ENCODE peak calls at places on chromosomes 16 and 17, in seven cellular contexts. One of them, this sample, is unnamed.

GRCh38 chr16:21645261-21645721 is 7.1 kb downstream of the IGSF6 start:
- DNase-seq in uterus: no peak
- DNase-seq in heart right ventricle: no peak
- DNase-seq in ovary: no peak
- DNase-seq in suprapubic skin: no peak
- DNase-seq in neuronal stem cell: no peak
- DNase-seq in neural progenitor cell: no peak
- DNase-seq in this sample: no peak

GRCh38 chr17:80827646-80828643 is 163.7 kb upstream of the CHMP6 start:
- DNase-seq in heart right ventricle: no peak
- DNase-seq in suprapubic skin: peak; percentile 62
- DNase-seq in neural progenitor cell: peak; percentile 79
- DNase-seq in uterus: no peak
- DNase-seq in ovary: no peak
- DNase-seq in neuronal stem cell: no peak
- DNase-seq in this sample: peak; percentile 50

GRCh38 chr16:22659933-22660332 is 149.2 kb downstream of the NPIPB5 start:
- DNase-seq in suprapubic skin: no peak
- DNase-seq in ovary: no peak
- DNase-seq in heart right ventricle: no peak
- DNase-seq in neuronal stem cell: no peak
- DNase-seq in uterus: no peak
- DNase-seq in neural progenitor cell: no peak
- DNase-seq in this sample: no peak

GRCh38 chr16:85148959-85149358 is 36.7 kb upstream of the CIBAR2 start:
- DNase-seq in uterus: peak; percentile 57
- DNase-seq in suprapubic skin: no peak
- DNase-seq in neuronal stem cell: no peak
- DNase-seq in neural progenitor cell: no peak
- DNase-seq in ovary: no peak
- DNase-seq in heart right ventricle: no peak
- DNase-seq in this sample: no peak

GRCh38 chr16:3363793-3364192 is 8.1 kb downstream of the OR2C1 start:
- DNase-seq in ovary: no peak
- DNase-seq in heart right ventricle: no peak
- DNase-seq in neural progenitor cell: no peak
- DNase-seq in suprapubic skin: no peak
- DNase-seq in neuronal stem cell: no peak
- DNase-seq in uterus: no peak
- DNase-seq in this sample: no peak

GRCh38 chr17:40558300-40558584 is 7.0 kb downstream of the CCR7 start:
- DNase-seq in uterus: no peak
- DNase-seq in suprapubic skin: no peak
- DNase-seq in neural progenitor cell: no peak
- DNase-seq in ovary: no peak
- DNase-seq in neuronal stem cell: no peak
- DNase-seq in heart right ventricle: no peak
- DNase-seq in this sample: no peak

GRCh38 chr16:87278191-87279093 is 38.8 kb downstream of the C16orf95 start:
- DNase-seq in heart right ventricle: peak; percentile 72
- DNase-seq in uterus: peak; percentile 36
- DNase-seq in suprapubic skin: no peak
- DNase-seq in neuronal stem cell: peak; percentile 65
- DNase-seq in ovary: peak; percentile 76
- DNase-seq in neural progenitor cell: peak; percentile 89
- DNase-seq in this sample: peak; percentile 89

GRCh38 chr17:29784661-29785060 is 145.4 kb downstream of the SSH2 start:
- DNase-seq in neural progenitor cell: no peak
- DNase-seq in uterus: no peak
- DNase-seq in ovary: no peak
- DNase-seq in suprapubic skin: no peak
- DNase-seq in neuronal stem cell: no peak
- DNase-seq in heart right ventricle: no peak
- DNase-seq in this sample: no peak

GRCh38 chr16:67247698-67248400 is 568 bp upstream of the FHOD1 start:
- DNase-seq in ovary: no peak
- DNase-seq in heart right ventricle: no peak
- DNase-seq in suprapubic skin: no peak
- DNase-seq in uterus: no peak
- DNase-seq in neuronal stem cell: no peak
- DNase-seq in neural progenitor cell: no peak
- DNase-seq in this sample: no peak

GRCh38 chr16:53817812-53818211 is 113.9 kb downstream of the FTO start:
- DNase-seq in ovary: no peak
- DNase-seq in neuronal stem cell: no peak
- DNase-seq in uterus: no peak
- DNase-seq in neural progenitor cell: no peak
- DNase-seq in suprapubic skin: no peak
- DNase-seq in heart right ventricle: no peak
- DNase-seq in this sample: no peak

GRCh38 chr17:252456-252855 is 71.0 kb upstream of the DOC2B start:
- DNase-seq in uterus: no peak
- DNase-seq in heart right ventricle: no peak
- DNase-seq in suprapubic skin: no peak
- DNase-seq in neuronal stem cell: no peak
- DNase-seq in neural progenitor cell: no peak
- DNase-seq in ovary: no peak
- DNase-seq in this sample: peak; percentile 20

GRCh38 chr17:11412653-11413052 is 171.6 kb downstream of the SHISA6 start:
- DNase-seq in neural progenitor cell: no peak
- DNase-seq in ovary: no peak
- DNase-seq in heart right ventricle: no peak
- DNase-seq in neuronal stem cell: no peak
- DNase-seq in suprapubic skin: no peak
- DNase-seq in uterus: no peak
- DNase-seq in this sample: no peak

GRCh38 chr17:75601057-75601987 is 13.7 kb downstream of the MYO15B start:
- DNase-seq in neuronal stem cell: peak; percentile 54
- DNase-seq in neural progenitor cell: peak; percentile 75
- DNase-seq in heart right ventricle: no peak
- DNase-seq in suprapubic skin: peak; percentile 68
- DNase-seq in uterus: no peak
- DNase-seq in ovary: no peak
- DNase-seq in this sample: no peak

GRCh38 chr17:59257101-59257500 is 36.8 kb downstream of the GDPD1 start:
- DNase-seq in suprapubic skin: no peak
- DNase-seq in neural progenitor cell: no peak
- DNase-seq in uterus: no peak
- DNase-seq in ovary: no peak
- DNase-seq in neuronal stem cell: no peak
- DNase-seq in heart right ventricle: no peak
- DNase-seq in this sample: no peak

GRCh38 chr17:29722411-29723198 is 99.9 kb upstream of the CORO6 start:
- DNase-seq in heart right ventricle: peak; percentile 78
- DNase-seq in suprapubic skin: no peak
- DNase-seq in neural progenitor cell: no peak
- DNase-seq in ovary: no peak
- DNase-seq in neuronal stem cell: no peak
- DNase-seq in uterus: peak; percentile 65
- DNase-seq in this sample: peak; percentile 64

GRCh38 chr17:47694818-47695663 is 1.1 kb downstream of the TBKBP1 start:
- DNase-seq in ovary: peak; percentile 79
- DNase-seq in uterus: peak; percentile 57
- DNase-seq in neuronal stem cell: no peak
- DNase-seq in heart right ventricle: peak; percentile 77
- DNase-seq in suprapubic skin: peak; percentile 86
- DNase-seq in neural progenitor cell: peak; percentile 45
- DNase-seq in this sample: peak; percentile 96

GRCh38 chr16:57773680-57774295 is 28.5 kb downstream of the KIFC3 start:
- DNase-seq in neural progenitor cell: no peak
- DNase-seq in neuronal stem cell: no peak
- DNase-seq in ovary: no peak
- DNase-seq in suprapubic skin: no peak
- DNase-seq in heart right ventricle: no peak
- DNase-seq in uterus: no peak
- DNase-seq in this sample: no peak

GRCh38 chr17:30530346-30531025 is 53.3 kb downstream of the GOSR1 start:
- DNase-seq in neuronal stem cell: no peak
- DNase-seq in heart right ventricle: no peak
- DNase-seq in uterus: no peak
- DNase-seq in ovary: no peak
- DNase-seq in suprapubic skin: no peak
- DNase-seq in neural progenitor cell: no peak
- DNase-seq in this sample: no peak

GRCh38 chr17:40818733-40819527 is 3.5 kb downstream of the KRT10 start:
- DNase-seq in ovary: peak; percentile 85
- DNase-seq in neuronal stem cell: peak; percentile 78
- DNase-seq in uterus: peak; percentile 74
- DNase-seq in neural progenitor cell: peak; percentile 93
- DNase-seq in suprapubic skin: peak; percentile 81
- DNase-seq in heart right ventricle: peak; percentile 75
- DNase-seq in this sample: peak; percentile 92

GRCh38 chr16:1308036-1308976 is 1.1 kb upstream of the UBE2I start:
- DNase-seq in uterus: peak; percentile 28
- DNase-seq in ovary: no peak
- DNase-seq in suprapubic skin: no peak
- DNase-seq in neuronal stem cell: no peak
- DNase-seq in neural progenitor cell: no peak
- DNase-seq in heart right ventricle: no peak
- DNase-seq in this sample: no peak

GRCh38 chr17:76478097-76478496 is 10.7 kb downstream of the AANAT start:
- DNase-seq in neural progenitor cell: no peak
- DNase-seq in ovary: no peak
- DNase-seq in uterus: no peak
- DNase-seq in heart right ventricle: no peak
- DNase-seq in suprapubic skin: no peak
- DNase-seq in neuronal stem cell: no peak
- DNase-seq in this sample: no peak

GRCh38 chr17:1627219-1627986 is 1.2 kb downstream of the SLC43A2 start:
- DNase-seq in uterus: no peak
- DNase-seq in neural progenitor cell: no peak
- DNase-seq in neuronal stem cell: no peak
- DNase-seq in heart right ventricle: no peak
- DNase-seq in ovary: no peak
- DNase-seq in suprapubic skin: no peak
- DNase-seq in this sample: no peak

GRCh38 chr16:73054131-73054496 is 6.2 kb upstream of the ZFHX3 start:
- DNase-seq in neuronal stem cell: no peak
- DNase-seq in heart right ventricle: no peak
- DNase-seq in ovary: no peak
- DNase-seq in neural progenitor cell: no peak
- DNase-seq in suprapubic skin: no peak
- DNase-seq in uterus: no peak
- DNase-seq in this sample: no peak

GRCh38 chr17:73625006-73625405 is 19.2 kb downstream of the SDK2 start:
- DNase-seq in ovary: no peak
- DNase-seq in heart right ventricle: no peak
- DNase-seq in suprapubic skin: no peak
- DNase-seq in uterus: no peak
- DNase-seq in neuronal stem cell: no peak
- DNase-seq in neural progenitor cell: no peak
- DNase-seq in this sample: no peak

GRCh38 chr16:72203401-72203800 is 31.4 kb upstream of the PMFBP1 start:
- DNase-seq in neuronal stem cell: no peak
- DNase-seq in ovary: no peak
- DNase-seq in heart right ventricle: peak; percentile 16
- DNase-seq in uterus: no peak
- DNase-seq in suprapubic skin: no peak
- DNase-seq in neural progenitor cell: no peak
- DNase-seq in this sample: peak; percentile 42

GRCh38 chr17:17527534-17527933 is 31.3 kb upstream of the RASD1 start:
- DNase-seq in ovary: no peak
- DNase-seq in heart right ventricle: no peak
- DNase-seq in suprapubic skin: no peak
- DNase-seq in neural progenitor cell: no peak
- DNase-seq in uterus: no peak
- DNase-seq in neuronal stem cell: no peak
- DNase-seq in this sample: peak; percentile 67

GRCh38 chr16:49663081-49664057 is 192.5 kb downstream of the ZNF423 start:
- DNase-seq in uterus: peak; percentile 43
- DNase-seq in neuronal stem cell: no peak
- DNase-seq in heart right ventricle: peak; percentile 28
- DNase-seq in ovary: peak; percentile 53
- DNase-seq in neural progenitor cell: no peak
- DNase-seq in suprapubic skin: no peak
- DNase-seq in this sample: no peak

GRCh38 chr17:38454528-38454927 is 26.3 kb downstream of the ARHGAP23 start:
- DNase-seq in heart right ventricle: peak; percentile 90
- DNase-seq in neuronal stem cell: no peak
- DNase-seq in suprapubic skin: peak; percentile 88
- DNase-seq in ovary: peak; percentile 68
- DNase-seq in neural progenitor cell: no peak
- DNase-seq in uterus: peak; percentile 87
- DNase-seq in this sample: peak; percentile 88

GRCh38 chr16:75351183-75351582 is 82.1 kb downstream of the CFDP1 start:
- DNase-seq in uterus: no peak
- DNase-seq in suprapubic skin: no peak
- DNase-seq in neuronal stem cell: no peak
- DNase-seq in heart right ventricle: no peak
- DNase-seq in neural progenitor cell: no peak
- DNase-seq in ovary: no peak
- DNase-seq in this sample: no peak

GRCh38 chr16:88778541-88779065 is 6.4 kb downstream of the PIEZO1 start:
- DNase-seq in suprapubic skin: no peak
- DNase-seq in uterus: no peak
- DNase-seq in neural progenitor cell: no peak
- DNase-seq in ovary: no peak
- DNase-seq in neuronal stem cell: no peak
- DNase-seq in heart right ventricle: no peak
- DNase-seq in this sample: no peak
- H3K4me1 ChIP-seq in suprapubic skin: peaks cover 79% of the 10 kb centered on the region
- H3K4me1 ChIP-seq in uterus: peaks cover 27% of the 10 kb centered on the region
- H3K4me1 ChIP-seq in neural progenitor cell: peaks cover 32% of the 10 kb centered on the region
- H3K4me1 ChIP-seq in ovary: peaks cover 33% of the 10 kb centered on the region
- H3K4me1 ChIP-seq in neuronal stem cell: peaks cover 28% of the 10 kb centered on the region
- H3K4me1 ChIP-seq in heart right ventricle: peaks cover 19% of the 10 kb centered on the region
- H3K4me1 ChIP-seq in this sample: peaks cover 48% of the 10 kb centered on the region

DNA sequence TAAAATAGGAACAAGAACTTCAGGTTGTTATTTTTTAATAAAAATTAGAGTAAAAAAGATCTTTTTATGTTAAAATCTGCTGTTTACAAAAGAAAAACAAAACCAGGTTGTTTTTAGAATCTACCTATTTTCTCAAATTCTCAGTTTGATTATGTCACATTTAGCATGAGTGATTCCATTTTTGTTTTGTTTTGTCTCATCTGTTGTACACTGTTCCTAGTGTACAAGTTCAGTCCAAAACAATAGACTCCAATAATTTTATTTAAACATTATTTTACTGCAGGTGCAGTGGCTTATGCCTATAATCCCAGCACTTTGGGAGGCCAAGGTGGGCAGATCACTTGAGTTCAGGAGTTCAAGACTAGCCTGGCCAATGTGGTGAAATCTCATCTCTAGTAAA is 2142.7 kb downstream of the TP53TG3F start:
- DNase-seq in ovary: no peak
- DNase-seq in uterus: no peak
- DNase-seq in neural progenitor cell: no peak
- DNase-seq in neuronal stem cell: no peak
- DNase-seq in suprapubic skin: no peak
- DNase-seq in heart right ventricle: no peak
- DNase-seq in this sample: no peak
- H3K9me3 ChIP-seq in ovary: no peaks in the 10 kb centered on the region
- H3K9me3 ChIP-seq in uterus: no peaks in the 10 kb centered on the region
- H3K9me3 ChIP-seq in neural progenitor cell: peaks cover 28% of the 10 kb centered on the region
- H3K9me3 ChIP-seq in neuronal stem cell: no peaks in the 10 kb centered on the region
- H3K9me3 ChIP-seq in suprapubic skin: no peaks in the 10 kb centered on the region
- H3K9me3 ChIP-seq in heart right ventricle: no peaks in the 10 kb centered on the region
- H3K9me3 ChIP-seq in this sample: no peaks in the 10 kb centered on the region

GRCh38 chr16:65118866-65119265 is 3.0 kb downstream of the CDH11 start:
- DNase-seq in uterus: peak; percentile 27
- DNase-seq in suprapubic skin: no peak
- DNase-seq in neural progenitor cell: no peak
- DNase-seq in ovary: no peak
- DNase-seq in neuronal stem cell: no peak
- DNase-seq in heart right ventricle: no peak
- DNase-seq in this sample: no peak
- H3K4me3 ChIP-seq in uterus: no peak overlapping the region
- H3K4me3 ChIP-seq in suprapubic skin: no peak overlapping the region
- H3K4me3 ChIP-seq in neural progenitor cell: peak overlapping the region; percentile 93
- H3K4me3 ChIP-seq in ovary: no peak overlapping the region
- H3K4me3 ChIP-seq in neuronal stem cell: no peak overlapping the region
- H3K4me3 ChIP-seq in heart right ventricle: no peak overlapping the region
- H3K4me3 ChIP-seq in this sample: peak overlapping the region; percentile 45

GRCh38 chr16:52450241-52450640 is 96.7 kb downstream of the TOX3 start:
- DNase-seq in neuronal stem cell: no peak
- DNase-seq in uterus: no peak
- DNase-seq in neural progenitor cell: no peak
- DNase-seq in suprapubic skin: no peak
- DNase-seq in ovary: no peak
- DNase-seq in heart right ventricle: no peak
- DNase-seq in this sample: no peak
- H3K4me1 ChIP-seq in neuronal stem cell: peaks cover 3% of the 10 kb centered on the region
- H3K4me1 ChIP-seq in uterus: no peaks in the 10 kb centered on the region
- H3K4me1 ChIP-seq in neural progenitor cell: peaks cover 17% of the 10 kb centered on the region
- H3K4me1 ChIP-seq in suprapubic skin: no peaks in the 10 kb centered on the region
- H3K4me1 ChIP-seq in ovary: no peaks in the 10 kb centered on the region
- H3K4me1 ChIP-seq in heart right ventricle: no peaks in the 10 kb centered on the region
- H3K4me1 ChIP-seq in this sample: no peaks in the 10 kb centered on the region